ENCODE peak calls at places on chromosomes 5 and 9, in five cellular contexts. I is OCI-LY7; X is stomach; U is fibroblast of mammary gland; R is CD8-positive, alpha-beta T cell. H is an unnamed sample.

GRCh38 chr9:108282872-108283271 is 572.9 kb downstream of the ACTL7B start:
- DNase-seq in I (no peak), X (no peak), U (peak; percentile 36), R (no peak), H (no peak)

GRCh38 chr5:111079846-111080245 is 8.3 kb downstream of the TSLP start:
- DNase-seq in I (no peak), X (no peak), U (peak; percentile 56), R (no peak), H (no peak)

GRCh38 chr9:136587145-136587943 is 41.5 kb upstream of the NOTCH1 start:
- DNase-seq in I (no peak), X (peak; percentile 31), U (peak; percentile 69), R (no peak), H (no peak)

GRCh38 chr5:167995844-167996400 is 295.5 kb upstream of the WWC1 start:
- DNase-seq in I (no peak), X (no peak), U (no peak), R (no peak), H (no peak)

GRCh38 chr9:133517711-133518110 is 7.0 kb downstream of the MYMK start:
- DNase-seq in I (no peak), X (no peak), U (no peak), R (no peak), H (no peak)

GRCh38 chr5:90898330-90899013 is 339.9 kb downstream of the ADGRV1 start:
- DNase-seq in I (no peak), X (no peak), U (peak; percentile 53), R (no peak), H (no peak)

GRCh38 chr9:69916950-69917349 is 96.3 kb downstream of the CFAP95 start:
- DNase-seq in I (no peak), X (no peak), U (no peak), R (no peak), H (no peak)

GRCh38 chr5:30099634-30100033 is 1093.9 kb upstream of the CDH6 start:
- DNase-seq in I (no peak), X (no peak), U (no peak), R (no peak), H (no peak)

GRCh38 chr9:135253305-135254004 is 166.0 kb downstream of the OLFM1 start:
- DNase-seq in I (no peak), X (no peak), U (no peak), R (no peak), H (no peak)

GRCh38 chr5:169717298-169717697 is 80.2 kb downstream of the DOCK2 start:
- DNase-seq in I (no peak), X (no peak), U (no peak), R (no peak), H (no peak)

GRCh38 chr5:113043491-113043931 is 66.9 kb downstream of the DCP2 start:
- DNase-seq in I (peak; percentile 37), X (no peak), U (peak; percentile 64), R (peak; percentile 16), H (no peak)

GRCh38 chr9:94718936-94719335 is 7.6 kb upstream of the AOPEP start:
- DNase-seq in I (no peak), X (no peak), U (no peak), R (no peak), H (no peak)

GRCh38 chr5:115309751-115310370 is 13.4 kb upstream of the CCDC112 start:
- DNase-seq in I (peak; percentile 50), X (no peak), U (peak; percentile 62), R (no peak), H (peak; percentile 20)

GRCh38 chr9:104879555-104880318 is 48.2 kb downstream of the ABCA1 start:
- DNase-seq in I (no peak), X (no peak), U (peak; percentile 93), R (no peak), H (no peak)

GRCh38 chr9:105993921-105994715 is 299.8 kb downstream of the TMEM38B start:
- DNase-seq in I (no peak), X (no peak), U (no peak), R (no peak), H (no peak)

GRCh38 chr5:166262395-166262794 is 2029.0 kb upstream of the WWC1 start:
- DNase-seq in I (no peak), X (no peak), U (no peak), R (no peak), H (no peak)

GRCh38 chr9:83466877-83467276 is 71.3 kb downstream of the FRMD3 start:
- DNase-seq in I (no peak), X (no peak), U (no peak), R (no peak), H (no peak)

GRCh38 chr5:162591724-162592123 is 524.2 kb downstream of the GABRG2 start:
- DNase-seq in I (no peak), X (no peak), U (no peak), R (no peak), H (no peak)

GRCh38 chr5:162593881-162594280 is 526.3 kb downstream of the GABRG2 start:
- DNase-seq in I (peak; percentile 1), X (no peak), U (no peak), R (no peak), H (no peak)
- TF ChIP-seq CTCF in I (peak; percentile 68), X (no peak), U (no peak), R (no peak), H (peak; percentile 36)

GRCh38 chr5:36156619-36157018 is 4.7 kb downstream of the SKP2 start:
- DNase-seq in I (no peak), X (no peak), U (no peak), R (no peak), H (no peak)
- H3K4me3 ChIP-seq in I (no peak overlapping the region), X (no peak overlapping the region), U (no peak overlapping the region), R (no peak overlapping the region), H (no peak overlapping the region)

DNA sequence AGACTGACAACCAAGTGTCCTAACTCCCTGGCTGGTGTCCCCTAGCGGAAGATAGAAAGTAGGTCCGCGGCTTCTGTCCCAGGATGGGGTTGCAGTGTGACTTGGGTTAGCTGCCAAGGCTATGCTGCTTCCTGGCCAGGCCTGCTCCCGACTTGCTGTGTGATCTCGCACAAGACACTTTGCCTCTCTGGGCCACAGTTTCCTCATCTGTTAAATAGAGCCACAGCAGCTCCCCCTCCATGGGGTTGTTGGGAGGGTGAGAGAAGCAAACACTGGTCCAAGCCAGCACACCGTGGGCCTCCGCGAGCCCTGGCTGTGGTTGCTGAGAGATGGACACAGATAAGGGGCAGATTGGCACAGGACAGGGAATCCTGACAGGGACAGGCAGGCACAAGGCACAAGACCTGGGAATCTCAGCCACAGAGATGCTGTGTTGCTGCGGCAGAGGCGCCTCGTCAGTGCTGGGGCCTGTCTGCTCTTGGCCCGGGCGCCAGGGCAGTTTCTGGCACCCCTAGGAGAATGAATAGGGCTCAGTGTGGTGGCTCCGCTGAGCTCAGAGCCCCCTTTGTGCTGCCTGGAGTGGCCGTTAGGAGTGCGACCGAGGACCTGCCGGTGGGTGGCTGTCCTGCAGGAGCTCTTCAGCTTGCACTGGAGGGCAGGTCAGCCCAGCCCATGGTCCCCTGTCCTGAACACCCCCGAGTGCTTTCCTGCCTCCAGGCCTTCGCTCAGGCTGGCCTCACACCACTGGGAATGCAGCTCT is 1.8 kb upstream of the SH2D3C start:
- DNase-seq in I (peak; percentile 43), X (no peak), U (no peak), R (no peak), H (no peak)
- TF ChIP-seq CTCF in I (peak; percentile 41), X (no peak), U (no peak), R (no peak), H (no peak)

GRCh38 chr9:92727716-92728700 is 36.6 kb downstream of the BICD2 start:
- DNase-seq in I (no peak), X (no peak), U (no peak), R (no peak), H (no peak)

GRCh38 chr9:92726971-92727715 is 37.5 kb downstream of the BICD2 start:
- DNase-seq in I (peak; percentile 82), X (no peak), U (peak; percentile 38), R (no peak), H (no peak)

GRCh38 chr9:92728831-92729734 is 35.5 kb downstream of the BICD2 start:
- DNase-seq in I (peak; percentile 91), X (peak; percentile 25), U (peak; percentile 19), R (no peak), H (peak; percentile 58)

GRCh38 chr9:92730897-92731296 is 33.7 kb downstream of the BICD2 start:
- DNase-seq in I (no peak), X (no peak), U (no peak), R (no peak), H (no peak)

GRCh38 chr9:92729735-92730155 is 34.9 kb downstream of the BICD2 start:
- DNase-seq in I (no peak), X (no peak), U (no peak), R (no peak), H (no peak)
- H3K4me3 ChIP-seq in I (peak overlapping the region; percentile 63), X (no peak overlapping the region), U (no peak overlapping the region), R (no peak overlapping the region), H (no peak overlapping the region)

DNA sequence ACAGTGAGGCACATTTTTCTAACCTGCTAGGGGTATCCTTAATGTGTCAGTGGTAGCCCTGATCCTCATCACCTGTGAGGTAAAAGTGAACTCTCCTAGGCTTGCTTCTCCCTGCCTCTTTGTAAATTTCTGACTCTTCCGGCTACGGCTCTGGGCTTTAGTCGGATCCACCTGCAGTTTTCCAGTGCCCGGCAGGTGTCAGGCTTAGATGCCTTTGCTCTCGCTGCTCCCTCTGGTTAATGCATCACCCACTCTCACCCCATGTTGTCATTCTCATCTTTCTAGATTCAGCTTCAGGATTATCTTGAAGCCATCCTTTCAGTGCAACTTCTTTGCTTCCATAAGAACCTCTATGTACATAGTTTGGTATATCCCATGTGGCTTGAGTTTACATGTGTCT is 3.6 kb downstream of the CEP78 start:
- DNase-seq in I (no peak), X (peak; percentile 55), U (no peak), R (no peak), H (no peak)
- TF ChIP-seq CTCF in I (no peak), X (no peak), U (peak; percentile 20), R (no peak), H (no peak)

GRCh38 chr5:68027519-68027918 is 188.0 kb upstream of the PIK3R1 start:
- DNase-seq in I (no peak), X (no peak), U (peak; percentile 57), R (no peak), H (no peak)
- H3K4me3 ChIP-seq in I (no peak overlapping the region), X (no peak overlapping the region), U (no peak overlapping the region), R (no peak overlapping the region), H (no peak overlapping the region)

GRCh38 chr5:73376618-73377170 is 71.9 kb downstream of the FOXD1 start:
- DNase-seq in I (no peak), X (no peak), U (peak; percentile 59), R (no peak), H (no peak)
- TF ChIP-seq CTCF in I (no peak), X (no peak), U (no peak), R (no peak), H (no peak)

DNA sequence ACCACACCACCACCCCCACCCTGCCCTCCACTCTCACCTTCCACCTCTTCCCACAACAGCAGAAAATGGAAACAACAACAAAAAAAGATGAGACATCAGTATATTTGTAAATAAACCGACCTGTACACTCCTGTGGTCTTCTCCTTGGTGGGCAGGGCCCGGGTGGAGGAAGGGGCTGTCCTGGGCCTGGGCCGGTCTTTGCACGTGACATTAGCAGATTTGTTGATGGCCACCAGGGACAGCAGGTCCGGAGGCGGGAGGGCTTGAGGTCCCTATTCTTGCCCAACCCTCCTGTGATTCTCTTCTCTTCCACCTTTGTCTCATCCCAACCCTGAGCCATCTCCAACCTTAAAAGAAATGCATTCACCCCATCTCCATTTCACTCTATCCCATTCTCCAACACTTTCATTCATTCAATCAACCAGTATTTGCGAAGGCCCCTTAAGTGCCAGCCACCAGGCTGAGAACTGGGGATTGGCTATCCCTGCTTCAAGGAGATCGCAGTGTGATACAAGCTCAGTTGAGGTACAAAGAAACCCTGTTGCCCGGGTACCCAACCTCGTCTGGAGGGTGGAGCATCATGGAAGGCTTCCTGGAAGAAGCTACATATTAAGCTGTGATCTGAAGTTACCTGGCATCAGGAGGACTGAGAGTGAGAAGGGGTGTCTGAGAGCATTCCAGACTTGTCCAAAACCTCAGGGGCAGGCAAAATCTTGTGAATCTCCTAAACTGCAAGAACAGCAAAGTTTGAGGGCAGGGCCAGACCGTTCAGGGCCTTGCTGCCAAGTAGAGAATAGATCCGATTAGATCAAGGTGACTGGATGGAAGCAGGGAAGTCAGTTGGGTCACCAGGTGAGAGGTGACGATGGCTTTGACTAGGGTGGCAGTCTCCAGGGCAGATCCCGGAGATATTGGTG is 87.4 kb downstream of the LMX1B start:
- DNase-seq in I (no peak), X (no peak), U (no peak), R (no peak), H (no peak)
- H3K4me3 ChIP-seq in I (no peak overlapping the region), X (no peak overlapping the region), U (no peak overlapping the region), R (no peak overlapping the region), H (no peak overlapping the region)